ENCODE peak calls at places on chromosomes 6 and 20, in ten cellular contexts. T, Y, E, Q, V, H, O, P, K and U are unnamed samples.

GRCh38 chr6:56329296-56330050 is 82.1 kb upstream of the COL21A1 start:
- DNase-seq in T (no peak), E (no peak), O (peak; percentile 72), P (no peak), V (no peak), Y (no peak), H (no peak), Q (no peak), K (no peak), U (no peak)

GRCh38 chr6:79313254-79313653 is 78.8 kb upstream of the HMGN3 start:
- DNase-seq in E (no peak), K (no peak), V (no peak), Y (no peak), T (no peak), Q (no peak), H (no peak), P (no peak), O (no peak), U (no peak)

GRCh38 chr20:17614176-17614811 is 44.4 kb downstream of the DSTN start:
- DNase-seq in H (peak; percentile 86), P (peak; percentile 60), Q (no peak), E (peak; percentile 93), T (peak; percentile 91), O (peak; percentile 70), V (no peak), K (no peak), Y (peak; percentile 76), U (peak; percentile 84)

GRCh38 chr20:54995553-54995952 is 520.2 kb downstream of the DOK5 start:
- DNase-seq in O (no peak), V (no peak), H (no peak), T (no peak), Q (no peak), Y (no peak), K (no peak), E (no peak), P (no peak), U (no peak)

GRCh38 chr6:89032599-89032998 is 48.0 kb upstream of the PNRC1 start:
- DNase-seq in V (no peak), O (peak; percentile 57), K (no peak), Y (no peak), P (no peak), Q (no peak), H (no peak), E (no peak), T (no peak), U (no peak)

GRCh38 chr6:24855389-24856245 is 56.9 kb upstream of the ARMH2 start:
- DNase-seq in K (peak; percentile 51), E (no peak), Q (peak; percentile 58), P (peak; percentile 45), H (peak; percentile 21), V (peak; percentile 59), O (peak; percentile 81), T (peak; percentile 60), Y (peak; percentile 66), U (peak; percentile 31)

GRCh38 chr6:18022398-18023231 is 35.2 kb upstream of the KIF13A start:
- DNase-seq in O (peak; percentile 12), K (peak; percentile 88), H (no peak), V (peak; percentile 20), Q (no peak), P (no peak), T (no peak), E (no peak), Y (no peak), U (no peak)

GRCh38 chr20:23875606-23876237 is 3.8 kb downstream of the CST5 start:
- DNase-seq in E (no peak), Y (no peak), O (no peak), V (no peak), P (no peak), K (no peak), T (no peak), Q (no peak), H (no peak), U (no peak)

GRCh38 chr20:53576195-53576580 is 17.5 kb downstream of the ZNF217 start:
- DNase-seq in T (no peak), H (no peak), P (no peak), E (no peak), O (no peak), Q (no peak), K (no peak), Y (no peak), V (no peak), U (no peak)

GRCh38 chr6:113893866-113894265 is 36.7 kb downstream of the MARCKS start:
- DNase-seq in E (no peak), Q (no peak), T (no peak), K (no peak), H (no peak), P (no peak), Y (no peak), O (peak; percentile 30), V (no peak), U (no peak)

GRCh38 chr20:32538526-32538918 is 46.6 kb downstream of the NOL4L start:
- DNase-seq in O (no peak), P (no peak), H (no peak), T (no peak), V (no peak), K (no peak), Y (no peak), Q (no peak), E (no peak), U (no peak)

GRCh38 chr20:63293866-63294535 is 1.0 kb downstream of the COL20A1 start:
- DNase-seq in E (no peak), K (no peak), T (no peak), V (no peak), O (no peak), P (no peak), Y (no peak), Q (no peak), H (no peak), U (no peak)

DNA sequence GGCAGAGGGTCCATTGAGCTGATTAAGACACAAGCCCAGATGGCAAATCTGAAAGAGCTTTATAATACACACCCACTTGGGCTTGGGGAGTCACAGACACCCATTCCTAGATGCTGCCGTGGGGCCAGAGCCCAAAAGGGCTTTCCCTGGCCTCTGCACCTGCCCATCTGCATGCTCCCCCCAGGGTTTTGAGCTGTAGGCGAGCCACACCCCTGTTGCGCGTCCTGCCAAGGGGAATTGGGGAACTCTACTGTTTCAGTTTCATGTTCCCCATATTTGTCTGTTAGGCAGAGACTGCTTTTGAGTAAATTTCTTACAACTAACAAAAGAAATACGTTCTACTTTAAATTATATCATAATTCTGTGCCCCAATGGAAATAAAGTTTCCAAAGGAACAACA is 52.9 kb upstream of the FNDC1 start:
- DNase-seq in E (no peak), V (no peak), H (no peak), K (no peak), Y (peak; percentile 78), O (no peak), Q (no peak), T (no peak), P (peak; percentile 51), U (no peak)
- H3K4me3 ChIP-seq in E (no peak overlapping the region), V (no peak overlapping the region), H (no peak overlapping the region), K (no peak overlapping the region), Y (no peak overlapping the region), O (no peak overlapping the region), Q (no peak overlapping the region), T (no peak overlapping the region), P (no peak overlapping the region), U (no peak overlapping the region)

GRCh38 chr6:112016335-112016734 is 37.6 kb upstream of the CCN6 start:
- DNase-seq in O (no peak), Q (no peak), K (no peak), H (no peak), Y (no peak), P (no peak), E (no peak), V (no peak), T (no peak), U (no peak)
- H3K27ac ChIP-seq in O (no peak overlapping the region), Q (no peak overlapping the region), K (no peak overlapping the region), H (peak overlapping the region; percentile 15), Y (no peak overlapping the region), P (no peak overlapping the region), E (no peak overlapping the region), V (no peak overlapping the region), T (no peak overlapping the region), U (no peak overlapping the region)

GRCh38 chr20:12605751-12606150 is 403.0 kb upstream of the SPTLC3 start:
- DNase-seq in Y (no peak), V (no peak), Q (no peak), T (no peak), E (no peak), H (no peak), O (no peak), P (no peak), K (no peak), U (no peak)

GRCh38 chr20:12614764-12615163 is 394.0 kb upstream of the SPTLC3 start:
- DNase-seq in V (no peak), P (no peak), Q (no peak), Y (no peak), K (no peak), O (no peak), H (no peak), T (no peak), E (no peak), U (no peak)

DNA sequence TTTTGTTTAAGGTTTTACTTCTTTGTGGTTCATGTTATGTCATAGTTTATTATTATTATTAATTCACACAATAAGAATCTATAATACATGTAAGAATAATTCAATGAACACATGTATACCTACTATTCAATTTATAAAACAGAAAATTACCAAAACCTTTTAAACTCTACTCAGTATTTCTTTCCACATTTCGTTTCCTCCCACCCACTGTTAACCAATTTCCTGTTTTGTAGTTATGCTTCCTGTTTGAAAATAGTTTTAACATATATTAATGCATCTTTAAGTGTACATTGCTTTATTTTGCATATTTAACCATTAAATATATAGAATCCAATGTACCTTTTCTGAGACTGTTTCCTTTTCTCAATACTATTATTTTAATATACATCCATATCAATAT is 397.9 kb upstream of the SPTLC3 start:
- DNase-seq in P (no peak), O (no peak), T (no peak), Q (no peak), V (no peak), Y (no peak), K (no peak), H (no peak), E (no peak), U (no peak)
- H3K4me3 ChIP-seq in P (no peak overlapping the region), O (no peak overlapping the region), T (no peak overlapping the region), Q (no peak overlapping the region), V (no peak overlapping the region), Y (no peak overlapping the region), K (no peak overlapping the region), H (no peak overlapping the region), E (no peak overlapping the region), U (no peak overlapping the region)

DNA sequence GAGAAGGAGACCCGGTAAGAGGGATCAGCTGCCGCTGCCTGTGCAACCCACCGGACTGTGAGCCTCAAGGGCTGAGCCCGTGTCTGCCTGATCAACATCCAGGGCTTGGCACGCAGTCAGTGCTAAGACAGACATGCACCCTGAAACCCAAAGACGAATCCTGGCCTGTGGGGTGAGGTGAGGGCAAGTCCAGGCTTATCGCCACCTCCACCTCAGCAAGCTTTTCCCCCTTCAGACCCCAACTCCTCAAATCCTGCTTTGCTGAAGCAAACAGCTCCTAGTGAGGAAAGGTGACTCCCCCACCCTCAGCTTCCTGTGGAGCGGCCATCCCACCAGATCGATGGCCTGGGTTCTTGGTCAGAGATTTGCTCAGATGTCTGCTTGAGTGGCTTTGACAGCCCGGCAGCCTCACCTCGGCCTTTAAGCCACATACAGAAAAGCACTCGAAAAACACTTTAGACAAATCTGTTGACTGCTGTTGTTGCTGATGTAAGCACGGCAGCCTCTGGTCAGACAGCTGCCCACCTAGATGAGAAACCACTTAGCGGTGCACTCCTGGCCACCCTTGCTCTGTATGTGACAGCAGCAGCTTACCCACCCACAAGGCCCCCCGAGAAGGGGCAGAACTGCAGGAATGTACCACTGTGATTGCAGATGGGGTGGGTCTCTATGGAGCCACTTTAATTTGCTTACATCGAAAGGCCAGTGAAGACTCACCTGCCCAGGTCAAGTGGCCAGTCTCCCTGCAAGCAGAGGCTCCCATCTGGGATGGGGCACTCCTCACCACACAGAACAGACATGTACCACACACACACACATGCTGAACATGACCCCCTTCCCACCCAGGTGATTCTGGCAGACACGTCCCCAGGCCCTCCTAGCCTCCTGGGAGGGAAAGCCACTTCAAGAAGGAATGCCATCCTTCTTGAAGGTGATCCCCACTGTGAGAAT is 14.8 kb downstream of the MTCH1 start:
- DNase-seq in E (no peak), P (no peak), Y (no peak), T (no peak), Q (no peak), H (no peak), O (no peak), V (no peak), K (no peak), U (no peak)
- H3K27ac ChIP-seq in E (no peak overlapping the region), P (no peak overlapping the region), Y (peak overlapping the region; percentile 65), T (no peak overlapping the region), Q (no peak overlapping the region), H (peak overlapping the region; percentile 5), O (no peak overlapping the region), V (no peak overlapping the region), K (no peak overlapping the region), U (no peak overlapping the region)